ENCODE peak calls at places on chromosome 22, in seven cellular contexts. One of them, this sample, is unnamed.

GRCh38 chr22:35330258-35330861 is 30.7 kb downstream of the TOM1 start:
- DNase-seq in A549: no peak
- DNase-seq in mesenchymal stem cell: peak; percentile 94
- DNase-seq in prostate gland: peak; percentile 60
- DNase-seq in effector memory CD4-positive, alpha-beta T cell: peak; percentile 50
- DNase-seq in transverse colon: peak; percentile 80
- DNase-seq in neuronal stem cell: no peak
- DNase-seq in this sample: peak; percentile 95

GRCh38 chr22:37533995-37534394 is 14.8 kb upstream of the CARD10 start:
- DNase-seq in A549: no peak
- DNase-seq in transverse colon: no peak
- DNase-seq in effector memory CD4-positive, alpha-beta T cell: no peak
- DNase-seq in mesenchymal stem cell: peak; percentile 87
- DNase-seq in neuronal stem cell: no peak
- DNase-seq in prostate gland: no peak
- DNase-seq in this sample: no peak

GRCh38 chr22:39661842-39662676 is 91.5 kb downstream of the CACNA1I start:
- DNase-seq in mesenchymal stem cell: no peak
- DNase-seq in A549: no peak
- DNase-seq in neuronal stem cell: no peak
- DNase-seq in prostate gland: no peak
- DNase-seq in effector memory CD4-positive, alpha-beta T cell: peak; percentile 70
- DNase-seq in transverse colon: peak; percentile 70
- DNase-seq in this sample: no peak

GRCh38 chr22:27719033-27719341 is 82.6 kb downstream of the MN1 start:
- DNase-seq in neuronal stem cell: no peak
- DNase-seq in effector memory CD4-positive, alpha-beta T cell: no peak
- DNase-seq in A549: no peak
- DNase-seq in mesenchymal stem cell: peak; percentile 28
- DNase-seq in transverse colon: no peak
- DNase-seq in prostate gland: no peak
- DNase-seq in this sample: no peak

GRCh38 chr22:35649636-35650250 is 1.5 kb downstream of the APOL6 start:
- DNase-seq in prostate gland: no peak
- DNase-seq in effector memory CD4-positive, alpha-beta T cell: no peak
- DNase-seq in A549: no peak
- DNase-seq in neuronal stem cell: no peak
- DNase-seq in mesenchymal stem cell: no peak
- DNase-seq in transverse colon: no peak
- DNase-seq in this sample: no peak

GRCh38 chr22:24482586-24482985 is 12.5 kb upstream of the UPB1 start:
- DNase-seq in neuronal stem cell: no peak
- DNase-seq in mesenchymal stem cell: peak; percentile 85
- DNase-seq in effector memory CD4-positive, alpha-beta T cell: no peak
- DNase-seq in A549: no peak
- DNase-seq in transverse colon: no peak
- DNase-seq in prostate gland: no peak
- DNase-seq in this sample: no peak

GRCh38 chr22:40241200-40241763 is 63.6 kb downstream of the TNRC6B start:
- DNase-seq in prostate gland: no peak
- DNase-seq in transverse colon: no peak
- DNase-seq in mesenchymal stem cell: no peak
- DNase-seq in A549: no peak
- DNase-seq in neuronal stem cell: no peak
- DNase-seq in effector memory CD4-positive, alpha-beta T cell: no peak
- DNase-seq in this sample: no peak

GRCh38 chr22:29253561-29254282 is 14.1 kb downstream of the RHBDD3 start:
- DNase-seq in prostate gland: no peak
- DNase-seq in mesenchymal stem cell: no peak
- DNase-seq in transverse colon: no peak
- DNase-seq in effector memory CD4-positive, alpha-beta T cell: no peak
- DNase-seq in A549: no peak
- DNase-seq in neuronal stem cell: no peak
- DNase-seq in this sample: no peak

GRCh38 chr22:44928711-44929347 is 81.0 kb downstream of the PHF21B start:
- DNase-seq in neuronal stem cell: no peak
- DNase-seq in effector memory CD4-positive, alpha-beta T cell: no peak
- DNase-seq in transverse colon: no peak
- DNase-seq in A549: no peak
- DNase-seq in prostate gland: no peak
- DNase-seq in mesenchymal stem cell: no peak
- DNase-seq in this sample: no peak

GRCh38 chr22:44523981-44524759 is 26.1 kb upstream of the RTL6 start:
- DNase-seq in mesenchymal stem cell: peak; percentile 99
- DNase-seq in transverse colon: peak; percentile 44
- DNase-seq in A549: no peak
- DNase-seq in effector memory CD4-positive, alpha-beta T cell: no peak
- DNase-seq in prostate gland: no peak
- DNase-seq in neuronal stem cell: no peak
- DNase-seq in this sample: peak; percentile 83

GRCh38 chr22:50318698-50319411 is 8.0 kb downstream of the DENND6B start:
- DNase-seq in transverse colon: no peak
- DNase-seq in effector memory CD4-positive, alpha-beta T cell: no peak
- DNase-seq in A549: no peak
- DNase-seq in mesenchymal stem cell: no peak
- DNase-seq in neuronal stem cell: no peak
- DNase-seq in prostate gland: no peak
- DNase-seq in this sample: no peak

GRCh38 chr22:38936562-38936961 is 20.8 kb upstream of the APOBEC3A start:
- DNase-seq in A549: no peak
- DNase-seq in transverse colon: no peak
- DNase-seq in prostate gland: no peak
- DNase-seq in mesenchymal stem cell: no peak
- DNase-seq in effector memory CD4-positive, alpha-beta T cell: no peak
- DNase-seq in neuronal stem cell: no peak
- DNase-seq in this sample: no peak

GRCh38 chr22:35752833-35753189 is 35.1 kb downstream of the APOL5 start:
- DNase-seq in A549: no peak
- DNase-seq in prostate gland: no peak
- DNase-seq in neuronal stem cell: no peak
- DNase-seq in effector memory CD4-positive, alpha-beta T cell: no peak
- DNase-seq in mesenchymal stem cell: peak; percentile 52
- DNase-seq in transverse colon: no peak
- DNase-seq in this sample: no peak

GRCh38 chr22:44202261-44202789 is 21.6 kb downstream of the PARVG start:
- DNase-seq in prostate gland: no peak
- DNase-seq in A549: no peak
- DNase-seq in neuronal stem cell: no peak
- DNase-seq in mesenchymal stem cell: peak; percentile 2
- DNase-seq in effector memory CD4-positive, alpha-beta T cell: no peak
- DNase-seq in transverse colon: no peak
- DNase-seq in this sample: no peak

GRCh38 chr22:28440517-28441366 is 238.9 kb downstream of the TTC28 start:
- DNase-seq in prostate gland: no peak
- DNase-seq in neuronal stem cell: no peak
- DNase-seq in effector memory CD4-positive, alpha-beta T cell: no peak
- DNase-seq in mesenchymal stem cell: peak; percentile 28
- DNase-seq in A549: no peak
- DNase-seq in transverse colon: no peak
- DNase-seq in this sample: no peak

GRCh38 chr22:22855617-22856308 is 31.9 kb upstream of the IGLL5 start:
- DNase-seq in A549: no peak
- DNase-seq in neuronal stem cell: no peak
- DNase-seq in mesenchymal stem cell: no peak
- DNase-seq in prostate gland: no peak
- DNase-seq in effector memory CD4-positive, alpha-beta T cell: no peak
- DNase-seq in transverse colon: peak; percentile 48
- DNase-seq in this sample: no peak

GRCh38 chr22:34812631-34813030 is 253.3 kb upstream of the ISX start:
- DNase-seq in effector memory CD4-positive, alpha-beta T cell: no peak
- DNase-seq in A549: no peak
- DNase-seq in mesenchymal stem cell: peak; percentile 10
- DNase-seq in neuronal stem cell: no peak
- DNase-seq in transverse colon: no peak
- DNase-seq in prostate gland: no peak
- DNase-seq in this sample: no peak

GRCh38 chr22:22810018-22810427 is 77.6 kb upstream of the IGLL5 start:
- DNase-seq in prostate gland: no peak
- DNase-seq in mesenchymal stem cell: no peak
- DNase-seq in neuronal stem cell: no peak
- DNase-seq in transverse colon: peak; percentile 57
- DNase-seq in A549: peak; percentile 18
- DNase-seq in effector memory CD4-positive, alpha-beta T cell: peak; percentile 51
- DNase-seq in this sample: no peak

GRCh38 chr22:50700387-50701075 is 27.9 kb downstream of the SHANK3 start:
- DNase-seq in prostate gland: no peak
- DNase-seq in transverse colon: no peak
- DNase-seq in effector memory CD4-positive, alpha-beta T cell: no peak
- DNase-seq in mesenchymal stem cell: no peak
- DNase-seq in neuronal stem cell: no peak
- DNase-seq in A549: no peak
- DNase-seq in this sample: no peak

GRCh38 chr22:47943729-47944700 is 1181.6 kb downstream of the TBC1D22A start:
- DNase-seq in prostate gland: no peak
- DNase-seq in neuronal stem cell: no peak
- DNase-seq in A549: no peak
- DNase-seq in effector memory CD4-positive, alpha-beta T cell: no peak
- DNase-seq in mesenchymal stem cell: no peak
- DNase-seq in transverse colon: no peak
- DNase-seq in this sample: no peak

GRCh38 chr22:32237021-32237420 is 18.1 kb downstream of the SLC5A4 start:
- DNase-seq in neuronal stem cell: no peak
- DNase-seq in A549: no peak
- DNase-seq in prostate gland: no peak
- DNase-seq in transverse colon: no peak
- DNase-seq in effector memory CD4-positive, alpha-beta T cell: no peak
- DNase-seq in mesenchymal stem cell: no peak
- DNase-seq in this sample: no peak

GRCh38 chr22:17121235-17122195 is at the start of gene TMEM121B:
- DNase-seq in transverse colon: peak; percentile 47
- DNase-seq in effector memory CD4-positive, alpha-beta T cell: no peak
- DNase-seq in A549: no peak
- DNase-seq in prostate gland: peak; percentile 71
- DNase-seq in mesenchymal stem cell: peak; percentile 51
- DNase-seq in neuronal stem cell: peak; percentile 85
- DNase-seq in this sample: peak; percentile 30

GRCh38 chr22:22167791-22168189 is 76.8 kb upstream of the VPREB1 start:
- DNase-seq in prostate gland: no peak
- DNase-seq in A549: no peak
- DNase-seq in transverse colon: peak; percentile 56
- DNase-seq in neuronal stem cell: no peak
- DNase-seq in mesenchymal stem cell: no peak
- DNase-seq in effector memory CD4-positive, alpha-beta T cell: no peak
- DNase-seq in this sample: no peak

GRCh38 chr22:43455861-43456260 is 44.0 kb downstream of the MPPED1 start:
- DNase-seq in neuronal stem cell: no peak
- DNase-seq in A549: no peak
- DNase-seq in transverse colon: no peak
- DNase-seq in effector memory CD4-positive, alpha-beta T cell: no peak
- DNase-seq in prostate gland: no peak
- DNase-seq in mesenchymal stem cell: no peak
- DNase-seq in this sample: no peak

GRCh38 chr22:19105867-19106802 is 16.1 kb downstream of the DGCR2 start:
- DNase-seq in neuronal stem cell: no peak
- DNase-seq in mesenchymal stem cell: no peak
- DNase-seq in prostate gland: no peak
- DNase-seq in A549: peak; percentile 18
- DNase-seq in transverse colon: no peak
- DNase-seq in effector memory CD4-positive, alpha-beta T cell: peak; percentile 22
- DNase-seq in this sample: no peak
- H3K4me1 ChIP-seq in neuronal stem cell: peaks cover 3% of the 10 kb centered on the region
- H3K4me1 ChIP-seq in mesenchymal stem cell: peaks cover 11% of the 10 kb centered on the region
- H3K4me1 ChIP-seq in prostate gland: peaks cover 11% of the 10 kb centered on the region
- H3K4me1 ChIP-seq in A549: peaks cover 15% of the 10 kb centered on the region
- H3K4me1 ChIP-seq in transverse colon: peaks cover 60% of the 10 kb centered on the region
- H3K4me1 ChIP-seq in effector memory CD4-positive, alpha-beta T cell: peaks cover 26% of the 10 kb centered on the region
- H3K4me1 ChIP-seq in this sample: no peaks in the 10 kb centered on the region

DNA sequence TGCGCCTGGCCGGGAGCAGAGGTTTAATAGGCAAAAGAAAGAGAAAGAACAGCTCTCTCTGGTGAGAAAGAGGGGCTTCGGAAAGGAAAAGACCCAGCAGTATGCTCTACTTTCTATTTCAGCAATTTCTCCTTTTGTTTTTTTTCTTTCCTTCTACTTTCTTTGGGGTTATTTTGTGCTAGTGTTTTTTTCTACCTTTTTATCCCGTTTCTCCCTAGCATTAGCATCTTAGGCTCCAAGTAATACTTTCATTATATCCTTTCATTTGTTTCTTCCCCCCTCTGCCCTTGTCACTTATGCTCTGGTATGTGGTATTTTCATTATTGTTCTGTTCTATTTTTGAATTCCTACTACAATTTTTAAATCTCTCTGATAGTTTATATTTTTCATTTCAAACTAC is 4.5 kb downstream of the SNU13 start:
- DNase-seq in neuronal stem cell: no peak
- DNase-seq in mesenchymal stem cell: no peak
- DNase-seq in effector memory CD4-positive, alpha-beta T cell: no peak
- DNase-seq in transverse colon: no peak
- DNase-seq in prostate gland: no peak
- DNase-seq in A549: no peak
- DNase-seq in this sample: no peak
- H3K27ac ChIP-seq in neuronal stem cell: no peak overlapping the region
- H3K27ac ChIP-seq in mesenchymal stem cell: no peak overlapping the region
- H3K27ac ChIP-seq in effector memory CD4-positive, alpha-beta T cell: no peak overlapping the region
- H3K27ac ChIP-seq in transverse colon: no peak overlapping the region
- H3K27ac ChIP-seq in prostate gland: no peak overlapping the region
- H3K27ac ChIP-seq in A549: no peak overlapping the region
- H3K27ac ChIP-seq in this sample: no peak overlapping the region

DNA sequence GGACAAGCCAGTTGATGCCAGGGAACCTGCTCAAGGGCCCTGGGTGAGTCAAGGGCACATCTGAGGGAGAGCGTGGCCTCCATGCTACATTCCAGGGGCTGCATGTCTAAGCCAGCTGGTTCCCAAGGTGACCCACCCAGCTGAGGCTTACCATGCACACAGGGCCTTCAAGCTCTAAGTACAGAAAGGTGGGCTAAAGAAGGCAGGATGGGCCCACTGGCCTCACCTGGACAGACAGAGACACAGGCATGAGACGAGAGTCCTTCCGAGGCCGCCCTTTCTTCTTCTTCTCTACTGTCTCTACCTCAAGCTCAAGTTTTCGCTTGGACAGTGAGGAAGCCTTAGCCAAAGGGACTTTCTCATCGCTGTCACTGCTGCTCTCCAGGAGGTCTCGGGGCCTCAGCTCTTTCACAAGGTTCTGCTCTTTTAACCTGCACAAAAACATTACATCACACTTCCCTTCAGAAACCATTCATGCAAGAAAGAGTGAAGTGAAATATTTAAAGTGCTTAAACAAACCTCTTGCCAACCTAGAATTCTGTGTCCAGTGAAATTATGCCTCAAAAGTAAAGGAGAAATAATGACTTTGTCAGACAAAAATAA is 69.9 kb downstream of the HIRA start:
- DNase-seq in neuronal stem cell: no peak
- DNase-seq in effector memory CD4-positive, alpha-beta T cell: no peak
- DNase-seq in mesenchymal stem cell: no peak
- DNase-seq in A549: no peak
- DNase-seq in prostate gland: no peak
- DNase-seq in transverse colon: no peak
- DNase-seq in this sample: no peak
- H3K4me3 ChIP-seq in neuronal stem cell: no peak overlapping the region
- H3K4me3 ChIP-seq in effector memory CD4-positive, alpha-beta T cell: no peak overlapping the region
- H3K4me3 ChIP-seq in mesenchymal stem cell: no peak overlapping the region
- H3K4me3 ChIP-seq in A549: no peak overlapping the region
- H3K4me3 ChIP-seq in prostate gland: no peak overlapping the region
- H3K4me3 ChIP-seq in transverse colon: no peak overlapping the region
- H3K4me3 ChIP-seq in this sample: no peak overlapping the region

DNA sequence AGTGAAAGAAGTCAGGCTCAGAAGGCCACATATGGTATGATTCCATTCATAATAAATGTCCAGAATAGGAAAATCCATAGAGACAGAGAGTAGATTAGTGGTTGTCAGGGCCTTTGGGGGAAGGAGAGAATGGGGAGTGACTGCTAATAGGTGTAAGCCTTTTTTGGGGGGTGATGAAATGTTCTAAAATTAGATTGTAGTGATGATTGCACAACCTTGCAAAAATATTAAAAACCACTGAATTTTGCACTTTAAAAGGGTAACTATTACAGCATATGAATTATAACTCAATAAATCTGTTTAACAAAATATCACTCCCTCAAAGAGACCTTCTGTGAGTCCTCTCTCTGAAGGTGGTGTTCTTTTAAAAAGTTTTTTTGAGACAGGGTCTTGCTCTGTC is 72.3 kb upstream of the GRK3 start:
- DNase-seq in mesenchymal stem cell: no peak
- DNase-seq in effector memory CD4-positive, alpha-beta T cell: no peak
- DNase-seq in transverse colon: no peak
- DNase-seq in prostate gland: no peak
- DNase-seq in A549: no peak
- DNase-seq in neuronal stem cell: no peak
- DNase-seq in this sample: no peak
- H3K4me1 ChIP-seq in mesenchymal stem cell: peaks cover 10% of the 10 kb centered on the region
- H3K4me1 ChIP-seq in effector memory CD4-positive, alpha-beta T cell: no peaks in the 10 kb centered on the region
- H3K4me1 ChIP-seq in transverse colon: peaks cover 8% of the 10 kb centered on the region
- H3K4me1 ChIP-seq in prostate gland: no peaks in the 10 kb centered on the region
- H3K4me1 ChIP-seq in A549: peaks cover 14% of the 10 kb centered on the region
- H3K4me1 ChIP-seq in neuronal stem cell: no peaks in the 10 kb centered on the region
- H3K4me1 ChIP-seq in this sample: no peaks in the 10 kb centered on the region